ENCODE peak calls at places on chromosomes 6 and 20, in four cellular contexts. U is HepG2, E is H1, O is GM12878. R is an unnamed sample.

GRCh38 chr6:114081730-114082129 is 110.8 kb upstream of the HDAC2 start:
- DNase-seq in U (no peak), E (no peak), O (no peak), R (no peak)

GRCh38 chr6:14017626-14018475 is 93.1 kb downstream of the RNF182 start:
- DNase-seq in U (no peak), E (no peak), O (no peak), R (no peak)

GRCh38 chr6:41531591-41532582 is 14.3 kb upstream of the FOXP4 start:
- DNase-seq in U (no peak), E (no peak), O (peak), R (no peak)

GRCh38 chr20:36467076-36467999 is 74.0 kb upstream of the MYL9 start:
- DNase-seq in U (no peak), E (no peak), O (no peak), R (no peak)

GRCh38 chr6:135088818-135089809 is 34.5 kb upstream of the HBS1L start:
- DNase-seq in U (peak), E (no peak), O (peak), R (no peak)

GRCh38 chr6:24323632-24324337 is 34.1 kb downstream of the DCDC2 start:
- DNase-seq in U (peak), E (no peak), O (no peak), R (no peak)

GRCh38 chr20:20761302-20761701 is 48.9 kb upstream of the RALGAPA2 start:
- DNase-seq in U (no peak), E (no peak), O (no peak), R (no peak)

GRCh38 chr6:63663147-63663877 is 27.7 kb downstream of the PHF3 start:
- DNase-seq in U (no peak), E (no peak), O (no peak), R (no peak)

GRCh38 chr20:2006452-2007381 is 12.9 kb upstream of the PDYN start:
- DNase-seq in U (peak), E (peak), O (no peak), R (no peak)

GRCh38 chr20:43658723-43659419 is 8.0 kb upstream of the MYBL2 start:
- DNase-seq in U (no peak), E (no peak), O (no peak), R (no peak)

GRCh38 chr6:85496856-85497255 is 47.0 kb downstream of the NT5E start:
- DNase-seq in U (no peak), E (no peak), O (no peak), R (no peak)

GRCh38 chr6:135870722-135871121 is 19.2 kb downstream of the PDE7B start:
- DNase-seq in U (no peak), E (no peak), O (no peak), R (no peak)

GRCh38 chr20:13786143-13786828 is 1.5 kb downstream of the NDUFAF5 start:
- DNase-seq in U (no peak), E (no peak), O (no peak), R (no peak)

GRCh38 chr6:123777554-123777953 is 26.1 kb upstream of the NKAIN2 start:
- DNase-seq in U (no peak), E (no peak), O (no peak), R (no peak)

GRCh38 chr6:141451176-141451507 is 681.6 kb upstream of the GJE1 start:
- DNase-seq in U (no peak), E (no peak), O (no peak), R (no peak)

GRCh38 chr6:112296122-112296521 is 41.8 kb upstream of the LAMA4 start:
- DNase-seq in U (peak), E (peak), O (no peak), R (no peak)

GRCh38 chr6:110270166-110270565 is 88.0 kb downstream of the METTL24 start:
- DNase-seq in U (no peak), E (no peak), O (no peak), R (peak)

GRCh38 chr20:23242556-23243180 is 107.9 kb upstream of the NXT1 start:
- DNase-seq in U (no peak), E (peak), O (no peak), R (no peak)

GRCh38 chr20:5935384-5935783 is 14.9 kb downstream of the TRMT6 start:
- DNase-seq in U (no peak), E (no peak), O (no peak), R (no peak)

GRCh38 chr6:44650947-44651346 is 263.4 kb downstream of the CDC5L start:
- DNase-seq in U (no peak), E (no peak), O (no peak), R (no peak)

GRCh38 chr6:52522151-52522626 is 54.7 kb downstream of the TRAM2 start:
- DNase-seq in U (no peak), E (no peak), O (no peak), R (no peak)

GRCh38 chr20:39893013-39893685 is 795.9 kb downstream of the MAFB start:
- DNase-seq in U (no peak), E (no peak), O (no peak), R (peak)

GRCh38 chr20:63696311-63696627 is 183 bp upstream of the TNFRSF6B start:
- DNase-seq in U (no peak), E (no peak), O (no peak), R (no peak)
- H3K4me3 ChIP-seq in U (peak), E (no peak), O (no peak), R (no peak)

GRCh38 chr20:31695849-31696804 is 26.5 kb downstream of the BCL2L1 start:
- DNase-seq in U (peak), E (no peak), O (no peak), R (no peak)
- TF ChIP-seq SUZ12 in U (no peak), E (no peak), O (no peak), R (no peak)

DNA sequence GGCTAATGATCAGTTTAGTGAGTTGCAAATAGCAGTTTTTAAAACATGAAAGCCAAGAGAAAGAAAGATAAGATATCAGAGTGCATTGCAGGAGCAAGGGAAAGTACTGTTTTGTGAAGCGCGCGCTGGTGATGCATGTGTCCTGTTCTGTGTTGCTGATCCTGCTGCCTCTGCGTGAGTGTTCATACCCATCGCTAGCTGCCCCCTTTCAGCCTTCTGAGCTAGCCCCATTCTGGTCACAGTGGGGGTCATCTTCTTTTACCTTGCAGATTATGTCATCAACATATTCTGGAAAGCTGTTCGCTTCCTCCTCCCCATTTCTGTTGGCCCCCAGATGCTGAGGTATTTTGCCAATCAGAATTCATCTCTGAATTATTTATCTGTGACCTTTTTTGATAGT is 1.9 kb downstream of the MRAP2 start:
- DNase-seq in U (no peak), E (no peak), O (no peak), R (no peak)
- H3K4me3 ChIP-seq in U (no peak), E (no peak), O (no peak), R (no peak)

DNA sequence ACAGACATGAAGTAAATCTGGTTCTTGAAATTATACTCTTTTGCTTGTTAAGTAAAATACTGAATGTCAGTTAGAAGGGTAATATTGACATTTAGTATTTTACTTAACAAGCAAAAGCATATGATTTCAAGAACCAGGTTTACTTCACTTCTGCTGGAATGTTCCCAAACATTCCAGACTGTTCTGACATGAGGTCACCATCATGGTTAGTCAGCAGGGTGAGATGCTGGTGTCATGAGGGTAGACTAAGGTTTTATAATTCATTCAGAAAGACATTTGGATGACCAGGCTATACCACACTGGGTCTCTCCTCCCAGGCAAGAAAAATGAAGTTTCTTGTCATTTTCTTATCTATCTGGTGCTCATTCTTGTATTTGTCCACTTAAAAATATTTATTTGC is 414.4 kb upstream of the MMS22L start:
- DNase-seq in U (no peak), E (no peak), O (no peak), R (no peak)
- TF ChIP-seq SUZ12 in U (no peak), E (no peak), O (no peak), R (no peak)

GRCh38 chr20:51140671-51141070 is 117.8 kb upstream of the KCNG1 start:
- DNase-seq in U (no peak), E (no peak), O (no peak), R (no peak)

GRCh38 chr20:51144476-51144875 is 121.6 kb upstream of the KCNG1 start:
- DNase-seq in U (no peak), E (no peak), O (no peak), R (no peak)

GRCh38 chr20:51138576-51138975 is 115.7 kb upstream of the KCNG1 start:
- DNase-seq in U (no peak), E (no peak), O (no peak), R (no peak)

GRCh38 chr20:51143652-51144051 is 120.7 kb upstream of the KCNG1 start:
- DNase-seq in U (no peak), E (no peak), O (no peak), R (no peak)

DNA sequence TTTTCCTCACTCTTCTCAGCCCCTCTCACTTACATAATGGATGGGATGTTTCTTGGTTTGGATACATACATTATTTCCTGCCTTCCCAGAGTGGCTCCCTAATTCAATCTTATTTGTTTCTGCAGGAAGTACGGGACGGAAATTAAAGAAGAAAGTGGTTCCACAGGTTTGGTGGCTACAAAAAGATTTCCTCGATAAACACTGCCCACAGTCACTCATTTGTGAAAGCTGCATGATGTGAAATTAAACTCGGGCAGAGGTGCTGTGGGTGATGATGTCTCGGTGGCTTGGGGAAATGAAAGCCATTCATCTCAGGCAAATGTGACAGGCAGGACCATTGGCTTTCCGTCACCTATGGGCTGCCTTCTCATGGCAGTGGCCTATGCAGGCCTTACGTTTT is 119.5 kb upstream of the KCNG1 start:
- DNase-seq in U (no peak), E (no peak), O (no peak), R (no peak)
- H3K4me3 ChIP-seq in U (no peak), E (no peak), O (no peak), R (no peak)

DNA sequence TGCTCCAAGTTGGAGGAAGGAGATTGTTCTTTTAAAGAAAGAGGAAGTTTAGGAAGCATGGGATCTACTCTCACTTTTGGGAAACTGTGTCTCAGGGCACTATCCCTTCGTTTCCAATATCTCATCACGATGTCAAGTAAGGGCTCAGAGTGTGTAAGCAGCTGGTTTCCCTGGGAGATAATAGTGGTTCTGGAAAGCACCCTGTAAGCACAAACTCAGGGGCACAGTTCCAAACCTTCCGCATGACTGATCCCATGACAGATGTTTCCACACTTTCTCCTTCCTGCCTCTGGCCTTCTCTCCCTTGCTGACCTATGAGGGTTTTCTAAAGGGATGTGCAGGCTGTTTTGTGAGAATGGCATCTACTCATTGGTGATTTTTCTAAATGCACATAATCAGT is 33.9 kb downstream of the ADTRP start:
- DNase-seq in U (no peak), E (no peak), O (no peak), R (no peak)
- TF ChIP-seq SUZ12 in U (no peak), E (no peak), O (no peak), R (no peak)